ENCODE peak calls at places on chromosomes 5 and 9, in six cellular contexts. L is hypothalamus, N is dermis microvascular lymphatic vessel endothelial cell, A is fibroblast of gingiva, Z is neuronal stem cell, R is EL. T is an unnamed sample.
A peak's percentile ranks its signal among the peaks of the same experiment; 100 is the strongest.

GRCh38 chr9:126796758-126797157 is 8.1 kb upstream of the ZBTB43 start:
- DNase-seq in Z (no peak), N (no peak), A (no peak), L (no peak), R (no peak), T (no peak)

GRCh38 chr9:101429736-101430135 is 5.8 kb downstream of the ALDOB start:
- DNase-seq in R (no peak), L (no peak), A (no peak), N (no peak), Z (no peak), T (no peak)

GRCh38 chr5:926416-927171 is 33.9 kb downstream of the TRIP13 start:
- DNase-seq in R (peak; percentile 12), Z (peak; percentile 26), N (no peak), A (no peak), L (no peak), T (no peak)

GRCh38 chr9:136119259-136120118 is 814 bp upstream of the TMEM250 start:
- DNase-seq in A (peak; percentile 63), R (peak; percentile 80), N (no peak), Z (no peak), L (no peak), T (no peak)

GRCh38 chr5:39570418-39571027 is 145.7 kb upstream of the DAB2 start:
- DNase-seq in A (peak; percentile 34), Z (peak; percentile 9), R (peak; percentile 53), L (no peak), N (peak; percentile 38), T (no peak)

GRCh38 chr9:133981958-133982681 is 10.0 kb downstream of the VAV2 start:
- DNase-seq in A (no peak), L (no peak), R (no peak), N (no peak), Z (no peak), T (no peak)

GRCh38 chr5:106488407-106488806 is 1182.3 kb downstream of the EFNA5 start:
- DNase-seq in R (no peak), N (no peak), Z (no peak), A (no peak), L (no peak), T (no peak)

GRCh38 chr5:1063661-1064382 is 48.0 kb downstream of the SLC12A7 start:
- DNase-seq in A (no peak), L (no peak), Z (no peak), N (no peak), R (no peak), T (no peak)

GRCh38 chr9:131627846-131628820 is 82.8 kb downstream of the PRRT1B start:
- DNase-seq in L (no peak), R (no peak), N (no peak), Z (no peak), A (peak; percentile 37), T (no peak)

GRCh38 chr5:62938927-62939326 is 360.3 kb downstream of the LRRC70 start:
- DNase-seq in A (no peak), Z (no peak), L (no peak), N (no peak), R (peak; percentile 2), T (no peak)